ENCODE peak calls at places on chromosomes 12 and 14, in six cellular contexts. One of them, this sample, is unnamed. For H3K9me3, the result is how much of the 10 kb centered on the place peaks cover.

GRCh38 chr12:1054103-1054838 is 63.2 kb downstream of the ERC1 start:
- DNase-seq in suprapubic skin: no peak
- DNase-seq in uterus: no peak
- DNase-seq in iPS DF 6.9: no peak
- DNase-seq in naive thymus-derived CD4-positive, alpha-beta T cell: no peak
- DNase-seq in cardiac muscle cell: peak
- DNase-seq in this sample: no peak

GRCh38 chr12:96146747-96147146 is 47.4 kb upstream of the ELK3 start:
- DNase-seq in iPS DF 6.9: no peak
- DNase-seq in cardiac muscle cell: no peak
- DNase-seq in uterus: no peak
- DNase-seq in suprapubic skin: no peak
- DNase-seq in naive thymus-derived CD4-positive, alpha-beta T cell: no peak
- DNase-seq in this sample: no peak

GRCh38 chr14:92785601-92786426 is 8.3 kb upstream of the GOLGA5 start:
- DNase-seq in cardiac muscle cell: no peak
- DNase-seq in uterus: peak
- DNase-seq in naive thymus-derived CD4-positive, alpha-beta T cell: no peak
- DNase-seq in suprapubic skin: no peak
- DNase-seq in iPS DF 6.9: no peak
- DNase-seq in this sample: no peak

GRCh38 chr14:102363182-102363952 is 626 bp downstream of the TECPR2 start:
- DNase-seq in cardiac muscle cell: no peak
- DNase-seq in iPS DF 6.9: no peak
- DNase-seq in suprapubic skin: no peak
- DNase-seq in naive thymus-derived CD4-positive, alpha-beta T cell: no peak
- DNase-seq in uterus: no peak
- DNase-seq in this sample: peak

GRCh38 chr12:52925717-52926595 is 21.1 kb upstream of the KRT8 start:
- DNase-seq in uterus: no peak
- DNase-seq in naive thymus-derived CD4-positive, alpha-beta T cell: no peak
- DNase-seq in cardiac muscle cell: no peak
- DNase-seq in iPS DF 6.9: no peak
- DNase-seq in suprapubic skin: no peak
- DNase-seq in this sample: no peak

GRCh38 chr12:99137124-99137845 is 492.2 kb downstream of the APAF1 start:
- DNase-seq in uterus: no peak
- DNase-seq in suprapubic skin: no peak
- DNase-seq in iPS DF 6.9: no peak
- DNase-seq in naive thymus-derived CD4-positive, alpha-beta T cell: no peak
- DNase-seq in cardiac muscle cell: no peak
- DNase-seq in this sample: no peak

GRCh38 chr14:61188936-61189808 is 92.0 kb downstream of the TMEM30B start:
- DNase-seq in iPS DF 6.9: no peak
- DNase-seq in uterus: peak
- DNase-seq in naive thymus-derived CD4-positive, alpha-beta T cell: peak
- DNase-seq in suprapubic skin: peak
- DNase-seq in cardiac muscle cell: peak
- DNase-seq in this sample: no peak

GRCh38 chr14:101239065-101239464 is 322.2 kb upstream of the DIO3 start:
- DNase-seq in cardiac muscle cell: no peak
- DNase-seq in suprapubic skin: no peak
- DNase-seq in iPS DF 6.9: no peak
- DNase-seq in naive thymus-derived CD4-positive, alpha-beta T cell: no peak
- DNase-seq in uterus: no peak
- DNase-seq in this sample: peak

GRCh38 chr12:3540387-3541320 is 49.7 kb downstream of the PRMT8 start:
- DNase-seq in uterus: no peak
- DNase-seq in iPS DF 6.9: no peak
- DNase-seq in naive thymus-derived CD4-positive, alpha-beta T cell: no peak
- DNase-seq in suprapubic skin: no peak
- DNase-seq in cardiac muscle cell: no peak
- DNase-seq in this sample: no peak

GRCh38 chr14:73149753-73150152 is 13.4 kb downstream of the PSEN1 start:
- DNase-seq in iPS DF 6.9: no peak
- DNase-seq in naive thymus-derived CD4-positive, alpha-beta T cell: no peak
- DNase-seq in cardiac muscle cell: no peak
- DNase-seq in suprapubic skin: no peak
- DNase-seq in uterus: no peak
- DNase-seq in this sample: no peak

GRCh38 chr12:110421701-110422100 is 18.2 kb upstream of the ANAPC7 start:
- DNase-seq in suprapubic skin: peak
- DNase-seq in naive thymus-derived CD4-positive, alpha-beta T cell: no peak
- DNase-seq in iPS DF 6.9: no peak
- DNase-seq in uterus: no peak
- DNase-seq in cardiac muscle cell: no peak
- DNase-seq in this sample: no peak

GRCh38 chr12:110424237-110424636 is 20.7 kb upstream of the ANAPC7 start:
- DNase-seq in iPS DF 6.9: peak
- DNase-seq in cardiac muscle cell: no peak
- DNase-seq in naive thymus-derived CD4-positive, alpha-beta T cell: no peak
- DNase-seq in suprapubic skin: peak
- DNase-seq in uterus: no peak
- DNase-seq in this sample: no peak

GRCh38 chr12:66203820-66204219 is 14.8 kb downstream of the IRAK3 start:
- DNase-seq in naive thymus-derived CD4-positive, alpha-beta T cell: no peak
- DNase-seq in iPS DF 6.9: no peak
- DNase-seq in suprapubic skin: no peak
- DNase-seq in cardiac muscle cell: no peak
- DNase-seq in uterus: no peak
- DNase-seq in this sample: no peak

GRCh38 chr12:69405466-69405865 is 45.9 kb downstream of the YEATS4 start:
- DNase-seq in naive thymus-derived CD4-positive, alpha-beta T cell: no peak
- DNase-seq in cardiac muscle cell: no peak
- DNase-seq in uterus: peak
- DNase-seq in suprapubic skin: no peak
- DNase-seq in iPS DF 6.9: no peak
- DNase-seq in this sample: no peak

GRCh38 chr12:80216890-80217559 is 117.7 kb downstream of the OTOGL start:
- DNase-seq in iPS DF 6.9: no peak
- DNase-seq in cardiac muscle cell: peak
- DNase-seq in uterus: no peak
- DNase-seq in suprapubic skin: no peak
- DNase-seq in naive thymus-derived CD4-positive, alpha-beta T cell: no peak
- DNase-seq in this sample: no peak

GRCh38 chr12:12357697-12358476 is 1.0 kb downstream of the BORCS5 start:
- DNase-seq in uterus: no peak
- DNase-seq in cardiac muscle cell: no peak
- DNase-seq in naive thymus-derived CD4-positive, alpha-beta T cell: no peak
- DNase-seq in iPS DF 6.9: no peak
- DNase-seq in suprapubic skin: no peak
- DNase-seq in this sample: no peak

GRCh38 chr12:63420206-63420644 is 248.1 kb downstream of the DPY19L2 start:
- DNase-seq in naive thymus-derived CD4-positive, alpha-beta T cell: no peak
- DNase-seq in cardiac muscle cell: peak
- DNase-seq in iPS DF 6.9: peak
- DNase-seq in uterus: no peak
- DNase-seq in suprapubic skin: no peak
- DNase-seq in this sample: no peak

DNA sequence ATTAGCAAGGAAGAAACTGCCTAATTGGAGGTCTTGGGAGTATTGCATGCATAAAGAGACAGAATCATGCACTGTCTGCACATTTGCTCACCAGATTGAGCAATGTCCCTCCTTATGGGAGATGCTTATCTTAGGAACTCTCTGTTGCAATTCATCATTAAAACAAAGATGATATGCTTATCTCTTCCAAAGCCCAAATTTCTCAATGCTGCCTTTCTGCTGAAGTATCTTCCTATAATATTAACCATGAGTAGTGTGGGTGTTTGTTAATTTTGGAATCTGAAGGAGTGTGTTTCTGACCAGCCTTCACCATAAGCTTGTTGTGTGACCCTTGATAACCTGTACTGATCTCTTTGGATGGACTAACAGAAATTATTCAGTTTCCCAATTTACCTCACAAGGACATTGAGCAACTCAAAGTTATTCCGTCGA is 1257.6 kb upstream of the FLRT2 start:
- DNase-seq in naive thymus-derived CD4-positive, alpha-beta T cell: no peak
- DNase-seq in cardiac muscle cell: no peak
- DNase-seq in suprapubic skin: no peak
- DNase-seq in iPS DF 6.9: no peak
- DNase-seq in uterus: no peak
- DNase-seq in this sample: no peak
- H3K9me3 ChIP-seq in naive thymus-derived CD4-positive, alpha-beta T cell: under half
- H3K9me3 ChIP-seq in cardiac muscle cell: under half
- H3K9me3 ChIP-seq in suprapubic skin: under half
- H3K9me3 ChIP-seq in iPS DF 6.9: under half
- H3K9me3 ChIP-seq in uterus: under half
- H3K9me3 ChIP-seq in this sample: under half

DNA sequence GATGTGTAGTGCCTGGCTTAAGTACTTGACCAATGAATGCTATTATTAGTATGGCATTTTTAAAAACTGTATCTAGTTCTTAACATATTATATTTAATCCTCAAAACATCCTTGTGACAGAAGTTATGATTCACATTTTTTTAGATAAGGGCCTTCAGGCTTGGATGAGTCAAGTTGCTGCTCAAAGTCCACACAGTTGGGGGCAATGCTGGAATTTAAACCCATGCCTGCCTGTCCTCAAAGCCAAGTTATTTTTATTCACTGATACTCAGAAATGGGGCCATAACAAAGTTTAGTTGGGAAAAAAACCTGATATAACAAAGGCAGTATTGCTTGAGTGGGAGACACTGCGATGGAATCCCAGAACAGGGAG is 50.6 kb downstream of the RFX4 start:
- DNase-seq in iPS DF 6.9: no peak
- DNase-seq in suprapubic skin: no peak
- DNase-seq in uterus: no peak
- DNase-seq in naive thymus-derived CD4-positive, alpha-beta T cell: no peak
- DNase-seq in cardiac muscle cell: no peak
- DNase-seq in this sample: no peak
- H3K9me3 ChIP-seq in iPS DF 6.9: under half
- H3K9me3 ChIP-seq in suprapubic skin: under half
- H3K9me3 ChIP-seq in uterus: under half
- H3K9me3 ChIP-seq in naive thymus-derived CD4-positive, alpha-beta T cell: under half
- H3K9me3 ChIP-seq in cardiac muscle cell: under half
- H3K9me3 ChIP-seq in this sample: under half

GRCh38 chr12:57159341-57159740 is 11.9 kb upstream of the LRP1-AS start:
- DNase-seq in uterus: no peak
- DNase-seq in suprapubic skin: no peak
- DNase-seq in cardiac muscle cell: no peak
- DNase-seq in iPS DF 6.9: no peak
- DNase-seq in naive thymus-derived CD4-positive, alpha-beta T cell: no peak
- DNase-seq in this sample: no peak

GRCh38 chr12:57160021-57160420 is 12.6 kb upstream of the LRP1-AS start:
- DNase-seq in uterus: no peak
- DNase-seq in cardiac muscle cell: no peak
- DNase-seq in iPS DF 6.9: no peak
- DNase-seq in suprapubic skin: no peak
- DNase-seq in naive thymus-derived CD4-positive, alpha-beta T cell: no peak
- DNase-seq in this sample: no peak

GRCh38 chr12:57160741-57161140 is 13.3 kb upstream of the LRP1-AS start:
- DNase-seq in iPS DF 6.9: no peak
- DNase-seq in uterus: no peak
- DNase-seq in suprapubic skin: no peak
- DNase-seq in cardiac muscle cell: no peak
- DNase-seq in naive thymus-derived CD4-positive, alpha-beta T cell: no peak
- DNase-seq in this sample: no peak

GRCh38 chr12:57162541-57163125 is 15.2 kb upstream of the LRP1-AS start:
- DNase-seq in cardiac muscle cell: no peak
- DNase-seq in iPS DF 6.9: no peak
- DNase-seq in suprapubic skin: no peak
- DNase-seq in naive thymus-derived CD4-positive, alpha-beta T cell: no peak
- DNase-seq in uterus: no peak
- DNase-seq in this sample: no peak

GRCh38 chr12:57161491-57161890 is 14.1 kb upstream of the LRP1-AS start:
- DNase-seq in suprapubic skin: no peak
- DNase-seq in naive thymus-derived CD4-positive, alpha-beta T cell: no peak
- DNase-seq in cardiac muscle cell: no peak
- DNase-seq in uterus: no peak
- DNase-seq in iPS DF 6.9: no peak
- DNase-seq in this sample: no peak
- H3K9me3 ChIP-seq in suprapubic skin: under half
- H3K9me3 ChIP-seq in naive thymus-derived CD4-positive, alpha-beta T cell: under half
- H3K9me3 ChIP-seq in cardiac muscle cell: under half
- H3K9me3 ChIP-seq in uterus: under half
- H3K9me3 ChIP-seq in iPS DF 6.9: under half
- H3K9me3 ChIP-seq in this sample: under half

GRCh38 chr12:34626363-34627157 is 604.3 kb downstream of the ALG10 start:
- DNase-seq in naive thymus-derived CD4-positive, alpha-beta T cell: no peak
- DNase-seq in suprapubic skin: no peak
- DNase-seq in cardiac muscle cell: no peak
- DNase-seq in uterus: no peak
- DNase-seq in iPS DF 6.9: no peak
- DNase-seq in this sample: no peak
- H3K9me3 ChIP-seq in naive thymus-derived CD4-positive, alpha-beta T cell: under half
- H3K9me3 ChIP-seq in suprapubic skin: under half
- H3K9me3 ChIP-seq in cardiac muscle cell: under half
- H3K9me3 ChIP-seq in uterus: under half
- H3K9me3 ChIP-seq in iPS DF 6.9: under half
- H3K9me3 ChIP-seq in this sample: under half

DNA sequence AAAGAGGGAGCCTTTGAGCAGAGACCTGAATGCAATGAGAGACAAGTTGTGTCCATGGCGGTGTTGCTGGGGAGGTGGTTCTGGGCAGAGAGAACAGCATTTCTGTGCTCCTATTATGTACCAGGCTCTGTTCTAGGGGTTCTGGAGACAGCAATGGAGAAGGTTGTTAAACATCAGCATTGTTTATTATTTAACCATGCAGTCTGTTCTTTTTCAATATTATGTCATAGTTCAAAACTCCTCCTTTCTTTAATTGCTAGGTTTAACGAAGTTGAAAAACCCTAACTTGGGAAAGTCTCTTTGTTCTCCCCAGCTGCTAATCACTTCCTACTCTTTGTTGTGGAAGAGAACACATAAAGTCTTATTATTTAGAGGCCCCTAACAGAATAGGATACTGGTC is 279.3 kb downstream of the RAD51B start:
- DNase-seq in cardiac muscle cell: no peak
- DNase-seq in suprapubic skin: no peak
- DNase-seq in uterus: no peak
- DNase-seq in iPS DF 6.9: no peak
- DNase-seq in naive thymus-derived CD4-positive, alpha-beta T cell: no peak
- DNase-seq in this sample: no peak
- H3K9me3 ChIP-seq in cardiac muscle cell: under half
- H3K9me3 ChIP-seq in suprapubic skin: under half
- H3K9me3 ChIP-seq in uterus: under half
- H3K9me3 ChIP-seq in iPS DF 6.9: under half
- H3K9me3 ChIP-seq in naive thymus-derived CD4-positive, alpha-beta T cell: under half
- H3K9me3 ChIP-seq in this sample: under half

DNA sequence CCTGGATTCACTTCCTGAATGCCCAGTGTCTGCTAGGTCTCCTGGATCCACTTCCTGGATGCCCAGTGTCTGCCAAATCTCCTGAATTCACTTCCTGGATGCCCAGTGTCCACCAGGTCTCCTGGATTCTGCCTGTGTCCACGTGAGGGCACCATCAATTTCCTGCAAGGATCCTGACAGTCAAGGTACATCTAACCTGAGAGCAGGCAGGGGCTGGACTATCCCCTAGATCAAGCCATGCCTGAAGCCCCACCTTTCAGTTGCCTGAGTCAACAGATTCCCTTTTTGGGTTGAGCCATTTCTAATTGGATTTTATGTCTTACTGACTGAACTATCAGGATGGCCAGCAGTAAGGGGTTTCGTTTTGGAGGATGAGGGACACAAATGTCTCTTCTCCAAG is 49.5 kb downstream of the GALNT9 start:
- DNase-seq in naive thymus-derived CD4-positive, alpha-beta T cell: no peak
- DNase-seq in cardiac muscle cell: no peak
- DNase-seq in iPS DF 6.9: no peak
- DNase-seq in suprapubic skin: no peak
- DNase-seq in uterus: no peak
- DNase-seq in this sample: no peak
- H3K9me3 ChIP-seq in naive thymus-derived CD4-positive, alpha-beta T cell: under half
- H3K9me3 ChIP-seq in cardiac muscle cell: under half
- H3K9me3 ChIP-seq in iPS DF 6.9: under half
- H3K9me3 ChIP-seq in suprapubic skin: under half
- H3K9me3 ChIP-seq in uterus: under half
- H3K9me3 ChIP-seq in this sample: under half

This sample was measured in T-helper 17 cell.